ENCODE peak calls at places on chromosome 2, in seven cellular contexts. K is DND-41; Z is MM.1S; O is epithelial cell of proximal tubule; C is CD8-positive, alpha-beta T cell; F is OCI-LY7; W is AG04450. A is an unnamed sample.

GRCh38 chr2:120436885-120437603 is 91.1 kb downstream of the INHBB start:
- DNase-seq in K (peak), F (peak), C (no peak), O (no peak), Z (peak), W (no peak), A (peak)

GRCh38 chr2:202042444-202042843 is 8.8 kb downstream of the FZD7 start:
- DNase-seq in W (no peak), Z (no peak), K (no peak), O (no peak), F (no peak), C (no peak), A (no peak)

GRCh38 chr2:70133521-70134348 is 46.5 kb downstream of the PCBP1 start:
- DNase-seq in W (no peak), C (no peak), O (no peak), Z (no peak), K (peak), F (no peak), A (peak)

GRCh38 chr2:11665028-11665427 is 5.0 kb downstream of the NTSR2 start:
- DNase-seq in K (no peak), W (no peak), Z (no peak), F (no peak), C (no peak), O (no peak), A (no peak)

GRCh38 chr2:28643324-28643723 is 108.3 kb upstream of the PPP1CB start:
- DNase-seq in F (no peak), W (no peak), K (no peak), Z (no peak), C (no peak), O (no peak), A (no peak)

GRCh38 chr2:106105151-106105922 is 88.8 kb downstream of the UXS1 start:
- DNase-seq in Z (no peak), W (no peak), F (no peak), K (no peak), O (no peak), C (no peak), A (no peak)

GRCh38 chr2:62939735-62940491 is 110.7 kb upstream of the OTX1 start:
- DNase-seq in F (no peak), Z (no peak), W (peak), O (peak), C (no peak), K (no peak), A (peak)

GRCh38 chr2:128617029-128617590 is 298.4 kb upstream of the HS6ST1 start:
- DNase-seq in K (no peak), F (no peak), W (no peak), O (no peak), Z (no peak), C (no peak), A (no peak)

GRCh38 chr2:99670768-99671734 is 181.2 kb upstream of the REV1 start:
- DNase-seq in Z (no peak), W (no peak), O (no peak), K (no peak), F (no peak), C (no peak), A (no peak)

GRCh38 chr2:192347542-192347941 is 152.8 kb upstream of the TMEFF2 start:
- DNase-seq in Z (no peak), K (no peak), F (no peak), C (no peak), O (no peak), W (no peak), A (no peak)

GRCh38 chr2:224147174-224147573 is 108.1 kb upstream of the SERPINE2 start:
- DNase-seq in C (no peak), K (no peak), Z (no peak), W (no peak), O (no peak), F (no peak), A (no peak)

GRCh38 chr2:237391140-237391539 is 22.8 kb downstream of the COL6A3 start:
- DNase-seq in Z (no peak), C (no peak), W (no peak), K (no peak), O (no peak), F (no peak), A (peak)

GRCh38 chr2:170502400-170503135 is 212.6 kb upstream of the SP5 start:
- DNase-seq in C (no peak), F (no peak), O (no peak), W (no peak), K (no peak), Z (no peak), A (no peak)

GRCh38 chr2:143128681-143129580 is at the start of gene ARHGAP15:
- DNase-seq in Z (peak), O (no peak), W (no peak), K (peak), C (peak), F (peak), A (no peak)

GRCh38 chr2:222671259-222672067 is at the start of gene MOGAT1:
- DNase-seq in C (no peak), Z (no peak), K (no peak), O (no peak), F (no peak), W (no peak), A (peak)

GRCh38 chr2:124524155-124524910 is 499.2 kb downstream of the CNTNAP5 start:
- DNase-seq in O (no peak), K (no peak), F (no peak), C (no peak), W (no peak), Z (no peak), A (no peak)

GRCh38 chr2:111007757-111008688 is 112.7 kb upstream of the BCL2L11 start:
- DNase-seq in Z (no peak), F (no peak), O (no peak), C (no peak), K (no peak), W (no peak), A (no peak)

GRCh38 chr2:167271941-167272340 is 383.7 kb downstream of the XIRP2 start:
- DNase-seq in O (no peak), Z (no peak), C (no peak), W (no peak), F (no peak), K (no peak), A (no peak)

GRCh38 chr2:212974692-212975091 is 176.7 kb downstream of the IKZF2 start:
- DNase-seq in K (no peak), F (no peak), O (peak), W (peak), C (no peak), Z (no peak), A (peak)

GRCh38 chr2:105404736-105405135 is 5.9 kb upstream of the FHL2 start:
- DNase-seq in O (no peak), K (no peak), Z (no peak), C (no peak), W (no peak), F (no peak), A (no peak)

GRCh38 chr2:14634885-14635871 is 2.7 kb downstream of the LRATD1 start:
- DNase-seq in Z (no peak), W (no peak), C (no peak), F (no peak), K (no peak), O (no peak), A (peak)

GRCh38 chr2:152611458-152612231 is 105.6 kb downstream of the PRPF40A start:
- DNase-seq in F (peak), O (peak), K (no peak), Z (peak), C (no peak), W (peak), A (peak)

GRCh38 chr2:104078431-104079157 is 775.3 kb upstream of the POU3F3 start:
- DNase-seq in Z (no peak), O (no peak), C (no peak), K (no peak), W (no peak), F (peak), A (no peak)

GRCh38 chr2:26184555-26185303 is 11.8 kb downstream of the GAREM2 start:
- DNase-seq in O (peak), W (peak), F (peak), K (no peak), C (peak), Z (peak), A (peak)

GRCh38 chr2:86566158-86566827 is 3.0 kb upstream of the CHMP3 start:
- DNase-seq in K (no peak), W (no peak), F (no peak), O (no peak), Z (no peak), C (no peak), A (no peak)

GRCh38 chr2:86566828-86567205 is 3.6 kb upstream of the CHMP3 start:
- DNase-seq in C (no peak), Z (no peak), O (no peak), W (no peak), F (no peak), K (no peak), A (no peak)

GRCh38 chr2:86562485-86562890 is 755 bp downstream of the CHMP3 start:
- DNase-seq in W (no peak), O (no peak), F (no peak), C (no peak), K (no peak), Z (no peak), A (no peak)

GRCh38 chr2:86562891-86563649 is at the start of gene CHMP3:
- DNase-seq in K (peak), O (peak), Z (peak), C (peak), F (peak), W (peak), A (peak)

GRCh38 chr2:86563650-86564061 is 413 bp upstream of the CHMP3 start:
- DNase-seq in F (no peak), W (no peak), C (no peak), Z (no peak), K (no peak), O (no peak), A (no peak)
- H3K4me3 ChIP-seq in F (peak), W (peak), C (peak), Z (peak), K (no peak), O (peak), A (peak)

GRCh38 chr2:183093857-183094657 is 15.5 kb downstream of the DUSP19 start:
- DNase-seq in W (no peak), Z (no peak), F (no peak), O (no peak), C (no peak), K (no peak), A (peak)
- TF ChIP-seq CTCF in W (no peak), Z (no peak), F (no peak), O (no peak), C (no peak), K (peak), A (peak)

DNA sequence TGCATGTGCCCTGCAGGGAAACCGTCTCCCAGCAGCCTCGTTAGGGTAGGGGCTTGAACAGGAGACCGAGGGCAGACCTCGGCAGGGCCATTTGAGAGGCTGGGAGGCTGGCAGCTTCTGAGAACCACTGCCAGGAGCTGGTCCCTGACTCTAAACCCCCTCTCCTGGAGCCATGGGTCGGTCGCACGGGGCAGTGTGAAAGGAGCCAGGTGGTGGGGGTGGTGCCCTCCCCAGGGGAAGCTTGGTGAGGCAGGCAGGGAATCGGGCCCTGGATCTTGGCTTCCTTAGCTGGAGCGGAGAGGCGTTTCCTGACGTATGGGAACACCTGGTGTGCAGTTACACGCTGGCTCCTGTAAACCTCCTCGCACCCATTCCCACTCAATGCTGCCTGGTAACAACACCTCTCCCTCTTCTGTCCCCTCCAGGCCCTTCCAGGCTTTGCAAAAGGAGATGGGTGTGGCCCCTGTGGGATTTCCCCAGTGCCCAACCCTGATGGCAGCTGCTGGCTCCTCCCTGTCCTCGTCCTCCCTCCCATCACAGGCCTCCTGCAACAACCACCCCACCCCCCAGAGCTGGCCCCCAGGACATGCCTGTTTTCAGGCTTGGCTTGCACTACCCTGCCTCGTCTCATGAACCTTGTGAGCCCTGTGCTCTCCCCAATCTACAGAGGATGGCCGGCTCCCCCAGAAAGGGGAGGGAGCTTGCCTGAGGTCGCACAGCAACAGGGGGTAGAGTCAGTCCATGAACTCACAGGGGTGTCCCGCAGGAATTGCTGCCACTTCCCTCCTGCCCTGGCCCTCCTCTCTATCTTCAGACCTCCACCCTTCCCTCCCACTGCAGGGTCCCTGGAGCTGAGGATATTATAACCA is 24.4 kb downstream of the ADRA2B start:
- DNase-seq in O (no peak), C (no peak), K (peak), F (no peak), Z (no peak), W (no peak), A (no peak)
- H3K4me3 ChIP-seq in O (no peak), C (no peak), K (no peak), F (no peak), Z (no peak), W (no peak), A (no peak)

DNA sequence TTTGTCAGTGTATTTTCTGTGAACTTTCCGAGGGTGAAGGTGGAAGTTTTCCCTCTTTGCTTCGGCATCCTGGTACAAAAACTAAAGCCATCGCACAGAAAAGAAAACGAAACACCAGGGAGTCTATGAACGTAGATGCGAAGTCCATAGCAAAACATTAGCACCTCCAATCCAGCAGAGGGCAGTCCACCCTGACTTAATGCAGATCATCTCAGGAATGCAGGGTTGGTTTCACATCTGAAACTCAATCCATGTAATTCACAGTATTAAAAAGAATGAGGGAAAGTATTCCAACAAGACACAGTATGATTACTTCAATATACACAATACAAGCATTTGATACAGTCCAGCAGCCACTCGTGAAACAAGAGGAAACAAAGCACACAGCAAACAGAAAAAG is 70.8 kb downstream of the RTP5 start:
- DNase-seq in W (no peak), K (peak), Z (no peak), F (peak), C (no peak), O (no peak), A (peak)
- TF ChIP-seq CTCF in W (peak), K (peak), Z (peak), F (peak), C (no peak), O (peak), A (peak)

DNA sequence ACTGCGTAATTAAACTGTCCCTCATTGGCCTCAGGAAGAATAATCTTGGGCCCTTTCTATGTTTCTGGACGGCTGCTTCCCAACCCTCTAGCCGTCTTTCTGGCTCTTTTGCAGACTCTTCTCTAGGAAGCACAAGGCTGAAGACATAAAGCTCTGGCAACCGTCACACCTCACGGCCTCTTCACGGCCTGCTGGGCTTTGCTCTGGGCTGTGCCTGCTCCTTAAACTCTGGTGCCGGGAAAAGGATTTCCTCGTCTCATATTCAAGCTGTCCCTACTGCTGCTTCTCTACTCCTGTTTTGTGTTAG is 36.0 kb upstream of the WIPF1 start:
- DNase-seq in O (no peak), F (peak), Z (peak), K (peak), C (no peak), W (no peak), A (no peak)
- H3K4me3 ChIP-seq in O (peak), F (peak), Z (peak), K (peak), C (peak), W (no peak), A (no peak)

GRCh38 chr2:23806201-23806600 is 120.7 kb downstream of the ATAD2B start:
- DNase-seq in W (no peak), F (no peak), Z (no peak), O (no peak), C (no peak), K (no peak), A (no peak)

GRCh38 chr2:23806665-23807064 is 120.3 kb downstream of the ATAD2B start:
- DNase-seq in Z (no peak), O (no peak), W (no peak), C (no peak), K (no peak), F (no peak), A (no peak)

GRCh38 chr2:23803275-23803964 is 123.5 kb downstream of the ATAD2B start:
- DNase-seq in F (no peak), C (no peak), Z (no peak), O (no peak), K (no peak), W (peak), A (peak)

GRCh38 chr2:23801396-23801795 is 125.5 kb downstream of the ATAD2B start:
- DNase-seq in W (peak), C (no peak), Z (no peak), F (no peak), K (no peak), O (no peak), A (peak)

DNA sequence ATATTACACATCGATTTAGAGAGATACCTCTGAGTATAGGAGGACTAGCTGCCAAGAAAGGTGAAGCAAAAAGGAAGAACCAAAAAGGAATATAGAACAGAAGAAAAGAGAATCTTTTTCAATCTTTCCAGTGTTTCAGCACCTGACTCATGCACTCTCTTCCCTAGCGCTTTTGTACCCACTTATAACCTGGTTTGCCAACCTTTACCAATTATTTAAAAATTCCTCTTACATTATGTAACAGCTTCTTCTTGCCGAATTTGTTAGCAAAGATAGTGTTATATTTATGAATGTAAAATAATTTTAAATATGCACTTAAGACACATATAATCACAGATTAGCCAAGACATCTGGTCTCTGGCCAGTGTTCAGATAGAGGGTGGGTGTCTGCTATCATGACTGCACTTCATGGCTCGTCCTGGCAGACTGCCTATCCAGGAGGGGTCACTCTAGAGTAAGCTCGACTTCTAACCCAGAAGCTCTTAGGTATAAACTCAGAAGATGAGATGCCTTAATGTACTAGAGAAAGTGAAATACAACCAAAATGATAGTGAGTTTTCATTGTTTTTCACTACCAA is 122.9 kb downstream of the ATAD2B start:
- DNase-seq in C (no peak), K (peak), O (no peak), F (peak), Z (no peak), W (peak), A (peak)
- TF ChIP-seq CTCF in C (no peak), K (peak), O (peak), F (peak), Z (peak), W (peak), A (peak)

DNA sequence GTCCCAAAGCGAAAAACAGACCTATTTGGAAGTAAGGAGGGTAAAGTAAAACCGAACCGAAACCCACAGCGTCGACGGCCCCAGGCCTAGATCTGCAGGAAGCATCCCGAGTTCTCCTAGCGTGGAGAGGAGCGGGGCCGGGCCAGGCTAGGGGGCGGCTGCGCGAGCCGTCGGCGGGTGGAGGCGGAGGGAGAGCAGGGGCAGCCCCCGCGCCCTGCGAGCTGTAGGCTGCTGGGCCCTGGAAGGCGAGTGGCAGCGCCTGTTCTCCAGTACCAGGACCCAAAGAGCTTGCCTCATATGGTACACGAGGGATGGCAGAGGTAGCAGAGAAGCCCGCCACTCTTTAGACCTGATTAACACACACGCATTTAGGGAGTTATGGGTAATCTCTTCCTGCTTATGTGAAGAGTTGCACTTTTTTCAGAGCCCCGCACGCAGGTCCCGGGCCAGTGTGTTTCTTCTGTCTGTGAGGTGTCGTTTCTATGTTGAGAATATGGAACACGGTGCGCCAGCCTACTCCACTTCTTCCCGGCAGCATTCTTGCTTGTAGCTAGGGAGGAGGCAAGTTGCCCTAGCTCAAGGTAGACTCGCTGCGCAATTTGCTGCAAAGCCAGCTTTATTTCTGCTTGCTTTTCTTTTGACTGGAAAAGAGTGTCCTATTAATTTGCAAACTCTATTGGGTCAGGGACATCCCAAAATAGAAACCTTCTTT is 71.1 kb downstream of the ARHGEF33 start:
- DNase-seq in W (no peak), K (no peak), F (no peak), O (no peak), Z (no peak), C (no peak), A (no peak)
- H3K4me3 ChIP-seq in W (peak), K (no peak), F (no peak), O (peak), Z (no peak), C (no peak), A (peak)

DNA sequence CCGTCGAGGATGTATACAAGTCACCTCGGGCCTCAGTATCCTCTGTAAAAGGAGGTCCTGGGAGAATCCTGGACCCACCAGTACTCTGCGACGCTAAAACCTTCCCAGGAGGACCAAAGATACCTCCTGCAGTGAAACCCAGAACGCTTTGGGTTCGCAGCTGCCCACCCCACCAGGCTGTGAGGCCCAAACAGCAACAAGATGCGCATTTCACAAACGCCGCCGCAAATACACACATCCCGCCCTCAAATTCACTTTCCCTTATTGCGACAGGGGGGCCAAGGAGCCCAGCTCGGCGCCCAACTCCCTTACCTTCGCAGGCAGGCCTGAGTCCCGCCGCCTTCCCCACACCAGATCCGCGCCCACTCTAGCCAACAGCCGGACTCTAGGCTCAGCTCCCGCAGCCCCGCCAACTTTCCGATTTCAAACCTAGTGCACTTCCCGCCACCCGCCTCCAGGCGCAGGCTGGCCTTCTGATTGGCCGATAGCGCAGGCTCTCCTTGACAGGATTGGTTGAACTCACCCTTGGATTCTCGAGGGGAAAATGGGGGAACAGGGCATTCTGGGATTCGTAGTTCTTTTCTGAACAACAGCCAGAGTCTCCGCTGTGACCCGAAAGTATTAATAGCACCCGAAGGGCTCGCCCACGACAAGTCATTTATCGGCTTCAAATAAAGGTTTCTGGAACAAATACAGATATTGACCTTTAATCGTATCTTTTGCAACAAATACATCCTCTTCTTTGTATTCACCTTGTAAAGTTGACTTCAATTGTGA is at the start of gene SPC25:
- DNase-seq in W (peak), Z (peak), K (peak), F (peak), O (peak), C (peak), A (peak)
- TF ChIP-seq CTCF in W (no peak), Z (no peak), K (peak), F (no peak), O (no peak), C (no peak), A (no peak)